ENCODE peak calls at places on chromosomes 1 and 21, in six cellular contexts. P is fibroblast of mammary gland, H is right lobe of liver, Y is OCI-LY7, L is cardiac muscle cell, J is cardiac fibroblast. C is an unnamed sample.

GRCh38 chr1:2795926-2796325 is 5.6 kb downstream of the TTC34 start:
- DNase-seq in P (no peak), H (no peak), Y (no peak), L (no peak), J (no peak), C (no peak)

GRCh38 chr1:164611754-164612642 is 53.0 kb downstream of the PBX1 start:
- DNase-seq in P (peak; percentile 66), H (no peak), Y (no peak), L (peak; percentile 68), J (peak; percentile 68), C (no peak)

GRCh38 chr1:188867614-188868013 is 1610.0 kb downstream of the BRINP3 start:
- DNase-seq in P (no peak), H (no peak), Y (no peak), L (no peak), J (no peak), C (no peak)

GRCh38 chr1:205800973-205801703 is 11.9 kb downstream of the SLC41A1 start:
- DNase-seq in P (no peak), H (no peak), Y (no peak), L (no peak), J (no peak), C (no peak)

GRCh38 chr1:205535096-205535495 is 30.6 kb downstream of the CDK18 start:
- DNase-seq in P (no peak), H (no peak), Y (no peak), L (no peak), J (no peak), C (no peak)

GRCh38 chr1:192544983-192545393 is 30.6 kb upstream of the RGS1 start:
- DNase-seq in P (peak; percentile 51), H (no peak), Y (no peak), L (no peak), J (peak; percentile 81), C (peak; percentile 47)

GRCh38 chr1:231021540-231022031 is 18.5 kb downstream of the FAM89A start:
- DNase-seq in P (peak; percentile 31), H (no peak), Y (no peak), L (no peak), J (no peak), C (no peak)

GRCh38 chr1:81701071-81701470 is 99.7 kb upstream of the ADGRL2 start:
- DNase-seq in P (no peak), H (no peak), Y (no peak), L (no peak), J (no peak), C (no peak)

GRCh38 chr1:46467183-46467504 is 22.5 kb upstream of the DMBX1 start:
- DNase-seq in P (no peak), H (no peak), Y (no peak), L (no peak), J (no peak), C (no peak)
- H3K4me3 ChIP-seq in P (peak overlapping the region; percentile 40), H (no peak overlapping the region), Y (no peak overlapping the region), L (peak overlapping the region; percentile 50), J (peak overlapping the region; percentile 54), C (no peak overlapping the region)

DNA sequence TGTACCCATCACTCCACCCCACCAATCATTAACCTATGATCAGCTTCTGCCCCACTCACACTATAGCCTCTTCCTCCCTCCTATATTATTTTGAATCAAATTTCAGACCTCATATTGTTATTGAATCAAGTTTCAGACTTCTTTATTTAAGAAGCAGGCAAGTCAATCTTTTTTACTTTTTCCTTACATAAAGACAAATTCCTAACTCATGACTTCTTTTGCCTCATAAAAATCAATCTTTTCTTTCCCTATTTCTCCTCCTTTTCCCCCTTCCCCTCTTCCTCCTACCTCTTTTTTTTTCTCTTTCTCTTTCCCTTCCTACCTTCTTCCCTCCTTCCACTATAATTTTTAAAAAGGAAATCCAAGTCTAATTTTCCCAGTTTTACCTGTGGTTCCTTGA is 4.3 kb upstream of the RWDD3 start:
- DNase-seq in P (no peak), H (no peak), Y (no peak), L (no peak), J (no peak), C (no peak)
- H3K4me3 ChIP-seq in P (no peak overlapping the region), H (no peak overlapping the region), Y (no peak overlapping the region), L (no peak overlapping the region), J (no peak overlapping the region), C (no peak overlapping the region)

GRCh38 chr1:115649964-115650363 is 8.2 kb downstream of the VANGL1 start:
- DNase-seq in P (no peak), H (no peak), Y (no peak), L (peak; percentile 53), J (peak; percentile 37), C (no peak)
- H3K4me3 ChIP-seq in P (no peak overlapping the region), H (no peak overlapping the region), Y (no peak overlapping the region), L (no peak overlapping the region), J (no peak overlapping the region), C (peak overlapping the region; percentile 16)

DNA sequence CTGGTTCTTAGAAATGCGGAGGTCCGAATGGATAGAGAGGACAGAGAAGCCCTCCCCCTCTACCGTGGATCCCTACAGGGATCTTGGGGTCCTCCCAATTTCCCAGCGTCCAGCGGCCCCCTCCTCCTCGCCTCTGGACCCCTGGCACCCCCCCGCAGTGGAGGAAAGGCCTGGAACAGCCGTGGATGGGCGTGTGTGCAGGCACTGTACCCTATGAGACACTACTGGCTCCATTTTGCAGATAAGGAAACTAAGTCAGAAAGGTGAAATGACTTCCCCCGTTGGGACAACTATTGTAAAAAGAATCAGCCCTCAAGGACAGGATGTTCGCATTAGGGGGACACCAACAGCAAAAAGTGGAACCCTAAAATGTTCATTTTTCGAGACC is 931 bp upstream of the CLSTN1 start:
- DNase-seq in P (no peak), H (no peak), Y (no peak), L (no peak), J (no peak), C (no peak)
- H3K4me3 ChIP-seq in P (peak overlapping the region; percentile 56), H (no peak overlapping the region), Y (no peak overlapping the region), L (peak overlapping the region; percentile 90), J (peak overlapping the region; percentile 60), C (peak overlapping the region; percentile 63)

GRCh38 chr1:207807395-207808321 is 55.8 kb downstream of the CD46 start:
- DNase-seq in P (no peak), H (no peak), Y (peak; percentile 43), L (no peak), J (no peak), C (no peak)

GRCh38 chr1:207804746-207805468 is 53.1 kb downstream of the CD46 start:
- DNase-seq in P (no peak), H (no peak), Y (no peak), L (no peak), J (no peak), C (no peak)

GRCh38 chr1:207808322-207808705 is 56.5 kb downstream of the CD46 start:
- DNase-seq in P (no peak), H (no peak), Y (no peak), L (peak; percentile 55), J (no peak), C (no peak)

GRCh38 chr1:207805841-207806421 is 54.1 kb downstream of the CD46 start:
- DNase-seq in P (peak; percentile 98), H (no peak), Y (no peak), L (no peak), J (peak; percentile 97), C (no peak)

GRCh38 chr1:207806531-207807394 is 54.9 kb downstream of the CD46 start:
- DNase-seq in P (peak; percentile 43), H (no peak), Y (no peak), L (no peak), J (no peak), C (no peak)
- H3K4me3 ChIP-seq in P (no peak overlapping the region), H (no peak overlapping the region), Y (no peak overlapping the region), L (no peak overlapping the region), J (no peak overlapping the region), C (no peak overlapping the region)

GRCh38 chr21:45549670-45550463 is 7.6 kb upstream of the SLC19A1 start:
- DNase-seq in P (no peak), H (peak; percentile 67), Y (no peak), L (no peak), J (no peak), C (peak; percentile 56)
- H3K4me3 ChIP-seq in P (no peak overlapping the region), H (no peak overlapping the region), Y (no peak overlapping the region), L (no peak overlapping the region), J (no peak overlapping the region), C (peak overlapping the region; percentile 12)

DNA sequence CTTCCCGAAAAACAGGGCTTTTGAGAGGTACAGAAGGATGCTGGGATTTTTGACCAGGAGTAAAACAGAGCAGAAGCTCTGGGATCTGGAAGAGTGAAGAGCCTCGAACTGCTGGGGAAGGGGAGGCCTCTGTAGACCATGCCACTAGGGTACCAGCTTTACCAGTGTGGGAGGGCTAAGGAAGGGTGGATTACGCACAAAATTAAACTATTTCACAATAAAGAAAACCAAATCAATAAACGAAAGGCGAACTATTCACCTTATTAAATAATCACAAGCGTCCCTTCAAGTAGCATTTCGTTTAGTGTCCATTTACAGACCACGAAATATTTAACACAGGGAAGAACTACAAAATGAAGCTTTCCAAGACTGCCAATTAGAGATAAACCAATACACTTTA is 723 bp downstream of the CZIB start:
- DNase-seq in P (no peak), H (no peak), Y (no peak), L (no peak), J (no peak), C (no peak)
- H3K4me3 ChIP-seq in P (peak overlapping the region; percentile 89), H (peak overlapping the region; percentile 92), Y (peak overlapping the region; percentile 80), L (peak overlapping the region; percentile 80), J (peak overlapping the region; percentile 99), C (peak overlapping the region; percentile 92)

DNA sequence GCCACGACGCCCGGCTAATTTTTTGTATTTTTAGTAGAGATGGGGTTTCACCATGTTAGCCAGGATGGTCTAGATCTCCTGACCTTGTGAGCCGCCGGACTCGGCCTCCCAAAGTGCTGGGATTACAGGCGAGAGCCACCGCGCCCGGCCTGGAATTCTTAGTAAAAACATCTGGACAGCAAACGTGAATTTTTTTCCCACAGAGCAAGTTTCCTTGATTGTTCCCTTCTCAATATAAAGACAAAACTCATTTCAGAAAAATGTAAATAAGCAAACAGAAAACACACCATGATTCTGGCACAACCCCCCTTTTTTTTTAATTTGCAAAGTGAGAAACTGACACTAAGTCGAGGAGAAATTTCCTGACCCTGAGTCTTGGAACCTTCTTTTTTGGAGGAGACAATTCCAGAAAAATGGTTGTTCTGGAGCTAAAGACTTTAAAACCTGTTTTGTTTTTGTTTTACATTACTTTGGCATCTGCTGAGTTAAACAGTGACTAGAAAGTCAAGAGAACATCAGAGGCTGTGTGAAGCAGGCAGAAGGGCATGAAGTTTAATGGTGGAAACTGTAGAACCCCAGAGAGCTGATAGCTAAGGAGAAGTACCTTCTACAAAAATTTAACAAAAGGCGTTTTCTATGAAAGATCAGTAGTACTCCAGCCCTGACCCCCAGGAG is 10.3 kb upstream of the HMGCS2 start:
- DNase-seq in P (no peak), H (no peak), Y (no peak), L (no peak), J (no peak), C (no peak)
- H3K4me3 ChIP-seq in P (no peak overlapping the region), H (no peak overlapping the region), Y (no peak overlapping the region), L (no peak overlapping the region), J (no peak overlapping the region), C (no peak overlapping the region)